ENCODE peak calls at places on chromosome 7, in four cellular contexts. Q is mesothelial cell of epicardium, U is astrocyte of the spinal cord, L is NAMALWA. Z is an unnamed sample.

GRCh38 chr7:133044722-133045473 is 37.0 kb downstream of the CHCHD3 start:
- DNase-seq in Q (no peak), U (no peak), L (no peak), Z (no peak)

GRCh38 chr7:86252406-86252805 is 391.3 kb upstream of the GRM3 start:
- DNase-seq in Q (no peak), U (no peak), L (no peak), Z (no peak)

GRCh38 chr7:141430426-141431142 is 120.6 kb upstream of the AGK start:
- DNase-seq in Q (no peak), U (no peak), L (no peak), Z (no peak)

GRCh38 chr7:148289630-148290029 is 300.9 kb upstream of the C7orf33 start:
- DNase-seq in Q (no peak), U (no peak), L (no peak), Z (no peak)

GRCh38 chr7:24851791-24852190 is 94.5 kb upstream of the GSDME start:
- DNase-seq in Q (no peak), U (peak; percentile 41), L (no peak), Z (no peak)

GRCh38 chr7:152884321-152884720 is 124.8 kb downstream of the ACTR3B start:
- DNase-seq in Q (no peak), U (no peak), L (no peak), Z (no peak)

GRCh38 chr7:128203710-128204214 is 37.3 kb upstream of the LEP start:
- DNase-seq in Q (no peak), U (no peak), L (no peak), Z (no peak)

GRCh38 chr7:36303202-36304098 is 86.2 kb upstream of the ANLN start:
- DNase-seq in Q (no peak), U (peak; percentile 92), L (no peak), Z (peak; percentile 42)

GRCh38 chr7:67377939-67378862 is 381.6 kb downstream of the TYW1 start:
- DNase-seq in Q (peak; percentile 65), U (peak; percentile 54), L (peak; percentile 88), Z (no peak)